ENCODE peak calls at places on chromosomes 5 and 9, in eight cellular contexts. One of them, this sample, is unnamed.

GRCh38 chr5:160245506-160246100 is 16.3 kb downstream of the FABP6 start:
- DNase-seq in BE2C: peak
- DNase-seq in GM12865: no peak
- DNase-seq in endothelial cell: no peak
- DNase-seq in cardiac fibroblast: no peak
- DNase-seq in BJ: no peak
- DNase-seq in esophagus muscularis mucosa: no peak
- DNase-seq in WTC11: no peak
- DNase-seq in this sample: no peak

GRCh38 chr5:65070026-65070425 is 301.3 kb downstream of the CWC27 start:
- DNase-seq in BE2C: no peak
- DNase-seq in GM12865: peak
- DNase-seq in endothelial cell: no peak
- DNase-seq in cardiac fibroblast: no peak
- DNase-seq in BJ: no peak
- DNase-seq in esophagus muscularis mucosa: no peak
- DNase-seq in WTC11: no peak
- DNase-seq in this sample: no peak

GRCh38 chr5:112951124-112951702 is 25.4 kb upstream of the DCP2 start:
- DNase-seq in BE2C: no peak
- DNase-seq in GM12865: peak
- DNase-seq in endothelial cell: no peak
- DNase-seq in cardiac fibroblast: no peak
- DNase-seq in BJ: no peak
- DNase-seq in esophagus muscularis mucosa: no peak
- DNase-seq in WTC11: no peak
- DNase-seq in this sample: no peak

GRCh38 chr9:13942695-13943094 is 371.2 kb downstream of the NFIB start:
- DNase-seq in BE2C: no peak
- DNase-seq in GM12865: no peak
- DNase-seq in endothelial cell: no peak
- DNase-seq in cardiac fibroblast: peak
- DNase-seq in BJ: peak
- DNase-seq in esophagus muscularis mucosa: no peak
- DNase-seq in WTC11: no peak
- DNase-seq in this sample: no peak

GRCh38 chr9:121634329-121634784 is 17.1 kb upstream of the DAB2IP start:
- DNase-seq in BE2C: no peak
- DNase-seq in GM12865: peak
- DNase-seq in endothelial cell: no peak
- DNase-seq in cardiac fibroblast: no peak
- DNase-seq in BJ: no peak
- DNase-seq in esophagus muscularis mucosa: no peak
- DNase-seq in WTC11: no peak
- DNase-seq in this sample: peak

GRCh38 chr5:179680780-179681411 is at the start of gene CBY3:
- DNase-seq in BE2C: no peak
- DNase-seq in GM12865: no peak
- DNase-seq in endothelial cell: no peak
- DNase-seq in cardiac fibroblast: peak
- DNase-seq in BJ: no peak
- DNase-seq in esophagus muscularis mucosa: no peak
- DNase-seq in WTC11: no peak
- DNase-seq in this sample: no peak

GRCh38 chr5:7671420-7671819 is 179.5 kb downstream of the CFAP90 start:
- DNase-seq in BE2C: no peak
- DNase-seq in GM12865: no peak
- DNase-seq in endothelial cell: no peak
- DNase-seq in cardiac fibroblast: no peak
- DNase-seq in BJ: no peak
- DNase-seq in esophagus muscularis mucosa: no peak
- DNase-seq in WTC11: no peak
- DNase-seq in this sample: no peak

GRCh38 chr9:98709968-98710965 is 1.5 kb upstream of the GABBR2 start:
- DNase-seq in BE2C: no peak
- DNase-seq in GM12865: no peak
- DNase-seq in endothelial cell: peak
- DNase-seq in cardiac fibroblast: peak
- DNase-seq in BJ: no peak
- DNase-seq in esophagus muscularis mucosa: no peak
- DNase-seq in WTC11: peak
- DNase-seq in this sample: no peak

GRCh38 chr9:88313364-88314220 is 74.7 kb upstream of the SPIN1 start:
- DNase-seq in BE2C: no peak
- DNase-seq in GM12865: no peak
- DNase-seq in endothelial cell: no peak
- DNase-seq in cardiac fibroblast: no peak
- DNase-seq in BJ: no peak
- DNase-seq in esophagus muscularis mucosa: no peak
- DNase-seq in WTC11: peak
- DNase-seq in this sample: no peak

GRCh38 chr5:76271836-76272235 is 131.2 kb upstream of the IQGAP2 start:
- DNase-seq in BE2C: no peak
- DNase-seq in GM12865: no peak
- DNase-seq in endothelial cell: no peak
- DNase-seq in cardiac fibroblast: no peak
- DNase-seq in BJ: no peak
- DNase-seq in esophagus muscularis mucosa: no peak
- DNase-seq in WTC11: no peak
- DNase-seq in this sample: no peak

GRCh38 chr5:31730139-31730538 is 91.2 kb downstream of the PDZD2 start:
- DNase-seq in BE2C: no peak
- DNase-seq in GM12865: no peak
- DNase-seq in endothelial cell: no peak
- DNase-seq in cardiac fibroblast: no peak
- DNase-seq in BJ: no peak
- DNase-seq in esophagus muscularis mucosa: no peak
- DNase-seq in WTC11: no peak
- DNase-seq in this sample: no peak

GRCh38 chr5:91474201-91474600 is 91.1 kb upstream of the ARRDC3 start:
- DNase-seq in BE2C: no peak
- DNase-seq in GM12865: no peak
- DNase-seq in endothelial cell: no peak
- DNase-seq in cardiac fibroblast: no peak
- DNase-seq in BJ: no peak
- DNase-seq in esophagus muscularis mucosa: no peak
- DNase-seq in WTC11: no peak
- DNase-seq in this sample: no peak

GRCh38 chr5:177450672-177451424 is 4.2 kb downstream of the PRR7 start:
- DNase-seq in BE2C: no peak
- DNase-seq in GM12865: no peak
- DNase-seq in endothelial cell: no peak
- DNase-seq in cardiac fibroblast: no peak
- DNase-seq in BJ: no peak
- DNase-seq in esophagus muscularis mucosa: no peak
- DNase-seq in WTC11: no peak
- DNase-seq in this sample: no peak

GRCh38 chr9:5531251-5531972 is 21.1 kb downstream of the PDCD1LG2 start:
- DNase-seq in BE2C: no peak
- DNase-seq in GM12865: peak
- DNase-seq in endothelial cell: no peak
- DNase-seq in cardiac fibroblast: no peak
- DNase-seq in BJ: no peak
- DNase-seq in esophagus muscularis mucosa: no peak
- DNase-seq in WTC11: no peak
- DNase-seq in this sample: no peak

GRCh38 chr9:127356906-127357305 is 40.1 kb upstream of the SLC2A8 start:
- DNase-seq in BE2C: no peak
- DNase-seq in GM12865: no peak
- DNase-seq in endothelial cell: no peak
- DNase-seq in cardiac fibroblast: no peak
- DNase-seq in BJ: no peak
- DNase-seq in esophagus muscularis mucosa: no peak
- DNase-seq in WTC11: no peak
- DNase-seq in this sample: no peak

GRCh38 chr5:109939109-109939682 is 249.5 kb downstream of the MAN2A1 start:
- DNase-seq in BE2C: no peak
- DNase-seq in GM12865: no peak
- DNase-seq in endothelial cell: no peak
- DNase-seq in cardiac fibroblast: peak
- DNase-seq in BJ: no peak
- DNase-seq in esophagus muscularis mucosa: peak
- DNase-seq in WTC11: no peak
- DNase-seq in this sample: no peak

GRCh38 chr9:125924351-125924750 is 177.2 kb downstream of the PBX3 start:
- DNase-seq in BE2C: no peak
- DNase-seq in GM12865: no peak
- DNase-seq in endothelial cell: no peak
- DNase-seq in cardiac fibroblast: no peak
- DNase-seq in BJ: no peak
- DNase-seq in esophagus muscularis mucosa: no peak
- DNase-seq in WTC11: no peak
- DNase-seq in this sample: no peak

GRCh38 chr5:60287174-60287771 is 393.7 kb upstream of the PDE4D start:
- DNase-seq in BE2C: peak
- DNase-seq in GM12865: peak
- DNase-seq in endothelial cell: peak
- DNase-seq in cardiac fibroblast: peak
- DNase-seq in BJ: no peak
- DNase-seq in esophagus muscularis mucosa: no peak
- DNase-seq in WTC11: peak
- DNase-seq in this sample: no peak

GRCh38 chr9:132268725-132269352 is 85.9 kb downstream of the SETX start:
- DNase-seq in BE2C: peak
- DNase-seq in GM12865: peak
- DNase-seq in endothelial cell: peak
- DNase-seq in cardiac fibroblast: peak
- DNase-seq in BJ: no peak
- DNase-seq in esophagus muscularis mucosa: no peak
- DNase-seq in WTC11: peak
- DNase-seq in this sample: peak

GRCh38 chr5:169390265-169390664 is 89.3 kb upstream of the SLIT3 start:
- DNase-seq in BE2C: no peak
- DNase-seq in GM12865: no peak
- DNase-seq in endothelial cell: no peak
- DNase-seq in cardiac fibroblast: no peak
- DNase-seq in BJ: no peak
- DNase-seq in esophagus muscularis mucosa: no peak
- DNase-seq in WTC11: no peak
- DNase-seq in this sample: no peak
- TF ChIP-seq CTCF in BE2C: no peak
- TF ChIP-seq CTCF in GM12865: no peak
- TF ChIP-seq CTCF in endothelial cell: no peak
- TF ChIP-seq CTCF in cardiac fibroblast: no peak
- TF ChIP-seq CTCF in BJ: no peak
- TF ChIP-seq CTCF in esophagus muscularis mucosa: no peak
- TF ChIP-seq CTCF in WTC11: no peak
- TF ChIP-seq CTCF in this sample: no peak

GRCh38 chr5:175696855-175697198 is 39.0 kb downstream of the HRH2 start:
- DNase-seq in BE2C: no peak
- DNase-seq in GM12865: no peak
- DNase-seq in endothelial cell: no peak
- DNase-seq in cardiac fibroblast: no peak
- DNase-seq in BJ: no peak
- DNase-seq in esophagus muscularis mucosa: no peak
- DNase-seq in WTC11: no peak
- DNase-seq in this sample: no peak

GRCh38 chr5:175694371-175695160 is 36.7 kb downstream of the HRH2 start:
- DNase-seq in BE2C: no peak
- DNase-seq in GM12865: no peak
- DNase-seq in endothelial cell: no peak
- DNase-seq in cardiac fibroblast: no peak
- DNase-seq in BJ: no peak
- DNase-seq in esophagus muscularis mucosa: no peak
- DNase-seq in WTC11: no peak
- DNase-seq in this sample: no peak

GRCh38 chr5:175697846-175698245 is 40.0 kb downstream of the HRH2 start:
- DNase-seq in BE2C: no peak
- DNase-seq in GM12865: no peak
- DNase-seq in endothelial cell: no peak
- DNase-seq in cardiac fibroblast: no peak
- DNase-seq in BJ: no peak
- DNase-seq in esophagus muscularis mucosa: no peak
- DNase-seq in WTC11: no peak
- DNase-seq in this sample: no peak

GRCh38 chr5:175695161-175696126 is 37.6 kb downstream of the HRH2 start:
- DNase-seq in BE2C: no peak
- DNase-seq in GM12865: no peak
- DNase-seq in endothelial cell: no peak
- DNase-seq in cardiac fibroblast: no peak
- DNase-seq in BJ: no peak
- DNase-seq in esophagus muscularis mucosa: no peak
- DNase-seq in WTC11: no peak
- DNase-seq in this sample: no peak

DNA sequence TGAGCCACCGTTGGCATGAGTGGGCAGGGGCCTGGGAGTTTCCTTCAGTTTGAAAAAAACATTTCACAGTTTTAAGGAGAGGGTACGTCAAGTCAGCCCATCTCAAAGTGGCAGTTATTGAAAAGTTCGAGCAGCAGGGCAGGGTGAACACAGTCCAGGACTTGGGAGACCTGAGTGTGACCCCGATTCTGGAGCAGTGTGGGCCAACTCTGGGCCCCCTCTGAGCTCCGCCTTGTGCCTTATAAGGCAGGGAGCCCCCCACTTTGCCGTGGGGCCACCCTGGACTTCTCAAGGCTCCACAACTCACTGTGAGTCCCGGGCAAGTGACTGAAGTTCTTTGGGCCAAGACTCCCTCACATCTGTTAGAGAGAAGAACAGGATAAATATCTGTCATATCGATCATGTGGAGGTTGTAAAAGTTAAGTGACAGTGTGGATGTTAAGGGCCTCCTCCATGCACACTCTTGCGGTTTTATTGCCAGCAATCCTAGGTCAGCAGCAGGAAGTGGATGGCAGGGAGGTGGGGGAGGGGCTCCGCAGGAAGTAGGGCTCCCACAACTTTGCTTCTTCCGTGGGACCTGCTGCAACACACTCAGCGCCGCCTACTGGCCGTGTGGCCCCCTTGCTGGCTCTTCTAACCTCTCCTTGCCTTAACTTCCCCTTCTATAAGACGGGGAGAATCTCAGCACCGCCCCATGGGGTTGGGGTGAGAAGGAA is 38.4 kb downstream of the HRH2 start:
- DNase-seq in BE2C: peak
- DNase-seq in GM12865: peak
- DNase-seq in endothelial cell: peak
- DNase-seq in cardiac fibroblast: peak
- DNase-seq in BJ: no peak
- DNase-seq in esophagus muscularis mucosa: no peak
- DNase-seq in WTC11: peak
- DNase-seq in this sample: peak
- TF ChIP-seq CTCF in BE2C: peak
- TF ChIP-seq CTCF in GM12865: peak
- TF ChIP-seq CTCF in endothelial cell: peak
- TF ChIP-seq CTCF in cardiac fibroblast: no peak
- TF ChIP-seq CTCF in BJ: no peak
- TF ChIP-seq CTCF in esophagus muscularis mucosa: no peak
- TF ChIP-seq CTCF in WTC11: peak
- TF ChIP-seq CTCF in this sample: peak

GRCh38 chr5:176319827-176320554 is 41.6 kb downstream of the KIAA1191 start:
- DNase-seq in BE2C: no peak
- DNase-seq in GM12865: peak
- DNase-seq in endothelial cell: no peak
- DNase-seq in cardiac fibroblast: peak
- DNase-seq in BJ: no peak
- DNase-seq in esophagus muscularis mucosa: no peak
- DNase-seq in WTC11: no peak
- DNase-seq in this sample: no peak
- TF ChIP-seq CTCF in BE2C: peak
- TF ChIP-seq CTCF in GM12865: no peak
- TF ChIP-seq CTCF in endothelial cell: no peak
- TF ChIP-seq CTCF in cardiac fibroblast: no peak
- TF ChIP-seq CTCF in BJ: peak
- TF ChIP-seq CTCF in esophagus muscularis mucosa: peak
- TF ChIP-seq CTCF in WTC11: no peak
- TF ChIP-seq CTCF in this sample: no peak

GRCh38 chr9:79896390-79896789 is 324.6 kb downstream of the TLE4 start:
- DNase-seq in BE2C: no peak
- DNase-seq in GM12865: no peak
- DNase-seq in endothelial cell: no peak
- DNase-seq in cardiac fibroblast: no peak
- DNase-seq in BJ: peak
- DNase-seq in esophagus muscularis mucosa: no peak
- DNase-seq in WTC11: no peak
- DNase-seq in this sample: no peak
- TF ChIP-seq CTCF in BE2C: no peak
- TF ChIP-seq CTCF in GM12865: no peak
- TF ChIP-seq CTCF in endothelial cell: no peak
- TF ChIP-seq CTCF in cardiac fibroblast: no peak
- TF ChIP-seq CTCF in BJ: no peak
- TF ChIP-seq CTCF in esophagus muscularis mucosa: no peak
- TF ChIP-seq CTCF in WTC11: no peak
- TF ChIP-seq CTCF in this sample: no peak